ENCODE peak calls at places on chromosomes 2 and 18, in five cellular contexts. S, H, O, B and L are unnamed samples.

GRCh38 chr2:66535574-66536289 is 100.8 kb downstream of the MEIS1 start:
- DNase-seq in S (no peak), H (no peak), O (no peak), B (no peak), L (no peak)

GRCh38 chr2:45812039-45812500 is 160.6 kb downstream of the PRKCE start:
- DNase-seq in S (peak), H (no peak), O (peak), B (no peak), L (no peak)

GRCh38 chr2:66441651-66442365 is 6.9 kb downstream of the MEIS1 start:
- DNase-seq in S (no peak), H (no peak), O (no peak), B (no peak), L (no peak)

GRCh38 chr2:157227592-157227991 is 29.9 kb upstream of the GALNT5 start:
- DNase-seq in S (no peak), H (no peak), O (no peak), B (no peak), L (no peak)

GRCh38 chr2:153871231-153872221 is at the start of gene GALNT13:
- DNase-seq in S (no peak), H (no peak), O (no peak), B (no peak), L (no peak)

GRCh38 chr2:231684314-231685223 is 23.8 kb upstream of the PTMA start:
- DNase-seq in S (no peak), H (no peak), O (no peak), B (no peak), L (no peak)

GRCh38 chr2:55151721-55152433 is 80.2 kb downstream of the CLHC1 start:
- DNase-seq in S (no peak), H (no peak), O (no peak), B (no peak), L (no peak)

GRCh38 chr2:215764441-215765048 is 248.8 kb downstream of the MREG start:
- DNase-seq in S (peak), H (no peak), O (no peak), B (no peak), L (no peak)

GRCh38 chr18:56358608-56359007 is 279.8 kb downstream of the TXNL1 start:
- DNase-seq in S (no peak), H (no peak), O (no peak), B (no peak), L (no peak)

GRCh38 chr2:234494361-234495075 is 2.4 kb downstream of the ARL4C start:
- DNase-seq in S (peak), H (no peak), O (no peak), B (no peak), L (no peak)

GRCh38 chr2:234463626-234464290 is 33.1 kb downstream of the ARL4C start:
- DNase-seq in S (peak), H (peak), O (no peak), B (peak), L (peak)

GRCh38 chr2:41378420-41378819 is 669.4 kb upstream of the PKDCC start:
- DNase-seq in S (no peak), H (no peak), O (no peak), B (no peak), L (no peak)

GRCh38 chr2:178315488-178315948 is 121.2 kb downstream of the OSBPL6 start:
- DNase-seq in S (no peak), H (no peak), O (no peak), B (no peak), L (no peak)